ENCODE peak calls at places on chromosomes 13 and 19, in five cellular contexts. One of them, this sample, is unnamed.

GRCh38 chr13:61350351-61350750 is 65.3 kb downstream of the PCDH20 start:
- DNase-seq in epithelial cell of proximal tubule: peak
- DNase-seq in IMR-90: no peak
- DNase-seq in choroid plexus epithelial cell: no peak
- DNase-seq in ascending aorta: no peak
- DNase-seq in this sample: no peak

GRCh38 chr13:44107357-44108121 is 227.8 kb downstream of the LACC1 start:
- DNase-seq in epithelial cell of proximal tubule: no peak
- DNase-seq in IMR-90: no peak
- DNase-seq in choroid plexus epithelial cell: no peak
- DNase-seq in ascending aorta: no peak
- DNase-seq in this sample: no peak

GRCh38 chr19:5083547-5083965 is 114.6 kb downstream of the KDM4B start:
- DNase-seq in epithelial cell of proximal tubule: no peak
- DNase-seq in IMR-90: no peak
- DNase-seq in choroid plexus epithelial cell: peak
- DNase-seq in ascending aorta: no peak
- DNase-seq in this sample: no peak

GRCh38 chr13:83730674-83731073 is 151.6 kb downstream of the SLITRK1 start:
- DNase-seq in epithelial cell of proximal tubule: no peak
- DNase-seq in IMR-90: no peak
- DNase-seq in choroid plexus epithelial cell: no peak
- DNase-seq in ascending aorta: no peak
- DNase-seq in this sample: no peak

GRCh38 chr13:46211116-46211515 is 612 bp upstream of the LRRC63 start:
- DNase-seq in epithelial cell of proximal tubule: no peak
- DNase-seq in IMR-90: no peak
- DNase-seq in choroid plexus epithelial cell: no peak
- DNase-seq in ascending aorta: no peak
- DNase-seq in this sample: no peak

GRCh38 chr19:4279530-4280422 is 710 bp downstream of the SHD start:
- DNase-seq in epithelial cell of proximal tubule: no peak
- DNase-seq in IMR-90: no peak
- DNase-seq in choroid plexus epithelial cell: no peak
- DNase-seq in ascending aorta: no peak
- DNase-seq in this sample: no peak

GRCh38 chr19:5128932-5129389 is 160.0 kb downstream of the KDM4B start:
- DNase-seq in epithelial cell of proximal tubule: no peak
- DNase-seq in IMR-90: no peak
- DNase-seq in choroid plexus epithelial cell: peak
- DNase-seq in ascending aorta: no peak
- DNase-seq in this sample: no peak

GRCh38 chr13:70206671-70207070 is 98.4 kb upstream of the KLHL1 start:
- DNase-seq in epithelial cell of proximal tubule: no peak
- DNase-seq in IMR-90: no peak
- DNase-seq in choroid plexus epithelial cell: no peak
- DNase-seq in ascending aorta: no peak
- DNase-seq in this sample: no peak

GRCh38 chr13:29503041-29503837 is 92.2 kb downstream of the SLC7A1 start:
- DNase-seq in epithelial cell of proximal tubule: no peak
- DNase-seq in IMR-90: peak
- DNase-seq in choroid plexus epithelial cell: peak
- DNase-seq in ascending aorta: no peak
- DNase-seq in this sample: no peak

GRCh38 chr19:18017275-18018083 is 9.5 kb downstream of the ARRDC2 start:
- DNase-seq in epithelial cell of proximal tubule: no peak
- DNase-seq in IMR-90: no peak
- DNase-seq in choroid plexus epithelial cell: peak
- DNase-seq in ascending aorta: no peak
- DNase-seq in this sample: no peak

GRCh38 chr19:43786665-43787064 is 5.9 kb upstream of the KCNN4 start:
- DNase-seq in epithelial cell of proximal tubule: no peak
- DNase-seq in IMR-90: no peak
- DNase-seq in choroid plexus epithelial cell: no peak
- DNase-seq in ascending aorta: no peak
- DNase-seq in this sample: no peak

GRCh38 chr13:29704648-29705047 is 109.2 kb upstream of the SLC7A1 start:
- DNase-seq in epithelial cell of proximal tubule: no peak
- DNase-seq in IMR-90: no peak
- DNase-seq in choroid plexus epithelial cell: no peak
- DNase-seq in ascending aorta: no peak
- DNase-seq in this sample: no peak

GRCh38 chr19:2054763-2055162 is 3.7 kb upstream of the MKNK2 start:
- DNase-seq in epithelial cell of proximal tubule: no peak
- DNase-seq in IMR-90: no peak
- DNase-seq in choroid plexus epithelial cell: no peak
- DNase-seq in ascending aorta: no peak
- DNase-seq in this sample: no peak

GRCh38 chr13:41145136-41145908 is 12.7 kb upstream of the KBTBD6 start:
- DNase-seq in epithelial cell of proximal tubule: no peak
- DNase-seq in IMR-90: peak
- DNase-seq in choroid plexus epithelial cell: peak
- DNase-seq in ascending aorta: no peak
- DNase-seq in this sample: no peak

GRCh38 chr13:44660050-44660449 is 83.9 kb upstream of the TSC22D1 start:
- DNase-seq in epithelial cell of proximal tubule: no peak
- DNase-seq in IMR-90: no peak
- DNase-seq in choroid plexus epithelial cell: no peak
- DNase-seq in ascending aorta: no peak
- DNase-seq in this sample: no peak

GRCh38 chr19:19459707-19460251 is 54.3 kb downstream of the GATAD2A start:
- DNase-seq in epithelial cell of proximal tubule: no peak
- DNase-seq in IMR-90: peak
- DNase-seq in choroid plexus epithelial cell: peak
- DNase-seq in ascending aorta: peak
- DNase-seq in this sample: no peak

GRCh38 chr13:77737583-77738200 is 40.2 kb downstream of the SLAIN1 start:
- DNase-seq in epithelial cell of proximal tubule: no peak
- DNase-seq in IMR-90: no peak
- DNase-seq in choroid plexus epithelial cell: no peak
- DNase-seq in ascending aorta: no peak
- DNase-seq in this sample: no peak

GRCh38 chr19:48588670-48589399 is 17.7 kb upstream of the SPACA4 start:
- DNase-seq in epithelial cell of proximal tubule: peak
- DNase-seq in IMR-90: peak
- DNase-seq in choroid plexus epithelial cell: peak
- DNase-seq in ascending aorta: peak
- DNase-seq in this sample: peak

GRCh38 chr19:1035998-1036621 is 3.8 kb upstream of the ABCA7 start:
- DNase-seq in epithelial cell of proximal tubule: no peak
- DNase-seq in IMR-90: no peak
- DNase-seq in choroid plexus epithelial cell: no peak
- DNase-seq in ascending aorta: no peak
- DNase-seq in this sample: no peak

GRCh38 chr13:37657134-37657533 is 58.6 kb upstream of the POSTN start:
- DNase-seq in epithelial cell of proximal tubule: peak
- DNase-seq in IMR-90: peak
- DNase-seq in choroid plexus epithelial cell: peak
- DNase-seq in ascending aorta: no peak
- DNase-seq in this sample: no peak

GRCh38 chr13:52879950-52880650 is 31.7 kb upstream of the PCDH8 start:
- DNase-seq in epithelial cell of proximal tubule: no peak
- DNase-seq in IMR-90: no peak
- DNase-seq in choroid plexus epithelial cell: no peak
- DNase-seq in ascending aorta: no peak
- DNase-seq in this sample: no peak

GRCh38 chr19:17721821-17722220 is 2.5 kb downstream of the MAP1S start:
- DNase-seq in epithelial cell of proximal tubule: no peak
- DNase-seq in IMR-90: peak
- DNase-seq in choroid plexus epithelial cell: peak
- DNase-seq in ascending aorta: peak
- DNase-seq in this sample: no peak

GRCh38 chr13:106498158-106498557 is 37.3 kb downstream of the EFNB2 start:
- DNase-seq in epithelial cell of proximal tubule: no peak
- DNase-seq in IMR-90: no peak
- DNase-seq in choroid plexus epithelial cell: no peak
- DNase-seq in ascending aorta: no peak
- DNase-seq in this sample: no peak

GRCh38 chr19:3700242-3701032 is at the start of gene PIP5K1C:
- DNase-seq in epithelial cell of proximal tubule: no peak
- DNase-seq in IMR-90: peak
- DNase-seq in choroid plexus epithelial cell: peak
- DNase-seq in ascending aorta: peak
- DNase-seq in this sample: no peak

GRCh38 chr13:77674802-77675201 is 22.7 kb upstream of the SLAIN1 start:
- DNase-seq in epithelial cell of proximal tubule: no peak
- DNase-seq in IMR-90: no peak
- DNase-seq in choroid plexus epithelial cell: no peak
- DNase-seq in ascending aorta: no peak
- DNase-seq in this sample: no peak

GRCh38 chr19:18049390-18049789 is 37.3 kb downstream of the IL12RB1 start:
- DNase-seq in epithelial cell of proximal tubule: no peak
- DNase-seq in IMR-90: peak
- DNase-seq in choroid plexus epithelial cell: peak
- DNase-seq in ascending aorta: peak
- DNase-seq in this sample: no peak

GRCh38 chr19:29880498-29881081 is 61.4 kb upstream of the URI1 start:
- DNase-seq in epithelial cell of proximal tubule: no peak
- DNase-seq in IMR-90: no peak
- DNase-seq in choroid plexus epithelial cell: no peak
- DNase-seq in ascending aorta: no peak
- DNase-seq in this sample: no peak

GRCh38 chr19:2717638-2718541 is 3.3 kb downstream of the DIRAS1 start:
- DNase-seq in epithelial cell of proximal tubule: no peak
- DNase-seq in IMR-90: no peak
- DNase-seq in choroid plexus epithelial cell: no peak
- DNase-seq in ascending aorta: no peak
- DNase-seq in this sample: no peak

GRCh38 chr13:31369213-31369612 is 169.4 kb downstream of the B3GLCT start:
- DNase-seq in epithelial cell of proximal tubule: no peak
- DNase-seq in IMR-90: no peak
- DNase-seq in choroid plexus epithelial cell: peak
- DNase-seq in ascending aorta: no peak
- DNase-seq in this sample: no peak

GRCh38 chr19:39408392-39409206 is 2.0 kb downstream of the ZFP36 start:
- DNase-seq in epithelial cell of proximal tubule: no peak
- DNase-seq in IMR-90: peak
- DNase-seq in choroid plexus epithelial cell: peak
- DNase-seq in ascending aorta: peak
- DNase-seq in this sample: no peak

GRCh38 chr19:12095111-12095790 is 30.7 kb downstream of the ZNF844 start:
- DNase-seq in epithelial cell of proximal tubule: no peak
- DNase-seq in IMR-90: peak
- DNase-seq in choroid plexus epithelial cell: peak
- DNase-seq in ascending aorta: no peak
- DNase-seq in this sample: no peak

GRCh38 chr19:12093777-12094176 is 29.2 kb downstream of the ZNF844 start:
- DNase-seq in epithelial cell of proximal tubule: no peak
- DNase-seq in IMR-90: no peak
- DNase-seq in choroid plexus epithelial cell: no peak
- DNase-seq in ascending aorta: no peak
- DNase-seq in this sample: no peak

GRCh38 chr19:12092065-12092867 is 27.7 kb downstream of the ZNF844 start:
- DNase-seq in epithelial cell of proximal tubule: no peak
- DNase-seq in IMR-90: peak
- DNase-seq in choroid plexus epithelial cell: peak
- DNase-seq in ascending aorta: peak
- DNase-seq in this sample: peak

GRCh38 chr19:12085074-12085818 is 20.7 kb downstream of the ZNF844 start:
- DNase-seq in epithelial cell of proximal tubule: no peak
- DNase-seq in IMR-90: peak
- DNase-seq in choroid plexus epithelial cell: no peak
- DNase-seq in ascending aorta: no peak
- DNase-seq in this sample: no peak

GRCh38 chr19:12090807-12091206 is 26.3 kb downstream of the ZNF844 start:
- DNase-seq in epithelial cell of proximal tubule: no peak
- DNase-seq in IMR-90: peak
- DNase-seq in choroid plexus epithelial cell: peak
- DNase-seq in ascending aorta: peak
- DNase-seq in this sample: peak
- TF ChIP-seq CTCF in epithelial cell of proximal tubule: peak
- TF ChIP-seq CTCF in IMR-90: peak
- TF ChIP-seq CTCF in choroid plexus epithelial cell: peak
- TF ChIP-seq CTCF in ascending aorta: peak
- TF ChIP-seq CTCF in this sample: peak

DNA sequence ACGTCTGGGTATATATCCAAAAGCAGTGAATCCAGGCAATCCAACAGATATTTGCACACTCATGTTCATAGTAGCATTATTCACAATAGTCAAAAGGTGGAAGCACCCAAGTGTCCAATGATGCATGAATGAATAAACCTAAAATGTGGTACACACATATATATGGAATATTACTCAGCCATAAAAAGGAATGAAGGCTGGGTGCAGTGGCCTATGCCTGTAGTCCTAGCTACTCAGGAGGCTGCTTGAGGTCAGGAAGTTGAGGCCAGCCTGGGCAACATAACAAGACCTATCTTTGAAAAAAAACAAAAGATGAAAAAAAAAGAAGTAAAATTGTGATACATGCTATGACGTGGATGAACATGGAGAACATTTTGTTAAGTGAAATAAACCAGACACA is 10.4 kb upstream of the USP12 start:
- DNase-seq in epithelial cell of proximal tubule: no peak
- DNase-seq in IMR-90: no peak
- DNase-seq in choroid plexus epithelial cell: no peak
- DNase-seq in ascending aorta: no peak
- DNase-seq in this sample: no peak
- H3K4me3 ChIP-seq in epithelial cell of proximal tubule: no peak
- H3K4me3 ChIP-seq in IMR-90: no peak
- H3K4me3 ChIP-seq in choroid plexus epithelial cell: no peak
- H3K4me3 ChIP-seq in ascending aorta: no peak
- H3K4me3 ChIP-seq in this sample: no peak

DNA sequence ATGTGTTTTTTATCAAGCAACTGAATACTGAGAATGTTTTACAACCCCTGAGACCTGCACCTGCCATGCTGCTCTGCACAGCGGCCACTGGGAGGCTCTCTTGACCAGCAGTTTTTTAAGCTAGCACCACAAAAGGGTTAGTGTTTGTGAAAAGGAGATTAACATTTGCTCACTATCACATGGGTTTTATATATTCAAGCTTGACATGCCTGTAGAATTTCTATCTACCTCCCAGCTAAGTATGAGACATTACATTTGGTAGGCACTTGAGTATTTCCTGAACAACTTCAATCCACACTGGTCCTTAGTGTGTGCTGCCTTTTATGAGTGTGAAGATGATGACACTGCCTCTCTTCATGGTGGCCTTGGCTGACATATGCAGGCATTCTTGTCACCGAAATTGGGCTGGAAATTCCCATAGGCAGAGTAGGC is 1238.9 kb downstream of the UQCRFS1 start:
- DNase-seq in epithelial cell of proximal tubule: no peak
- DNase-seq in IMR-90: no peak
- DNase-seq in choroid plexus epithelial cell: peak
- DNase-seq in ascending aorta: no peak
- DNase-seq in this sample: no peak
- TF ChIP-seq CTCF in epithelial cell of proximal tubule: peak
- TF ChIP-seq CTCF in IMR-90: peak
- TF ChIP-seq CTCF in choroid plexus epithelial cell: peak
- TF ChIP-seq CTCF in ascending aorta: no peak
- TF ChIP-seq CTCF in this sample: peak

DNA sequence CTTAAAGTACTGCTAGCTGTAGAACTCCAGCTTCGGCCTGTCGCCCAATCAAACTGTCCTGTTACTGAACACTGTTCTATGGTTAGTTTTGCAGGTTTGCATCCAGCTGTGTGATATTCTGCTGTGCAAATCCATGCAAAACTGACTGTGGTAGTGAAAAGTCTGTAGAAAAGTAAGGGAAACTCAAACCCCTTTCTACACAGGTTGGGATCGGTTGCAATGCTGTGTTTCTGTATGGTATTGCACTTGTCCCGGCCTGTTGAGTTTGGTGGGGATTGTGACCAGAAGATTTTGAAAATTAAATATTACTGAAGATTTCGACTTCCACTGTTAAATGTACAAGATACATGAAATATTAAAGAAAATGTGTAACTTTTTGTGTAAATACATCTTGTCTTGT is 3.6 kb downstream of the MIR17HG start:
- DNase-seq in epithelial cell of proximal tubule: no peak
- DNase-seq in IMR-90: no peak
- DNase-seq in choroid plexus epithelial cell: no peak
- DNase-seq in ascending aorta: no peak
- DNase-seq in this sample: no peak
- H3K4me3 ChIP-seq in epithelial cell of proximal tubule: no peak
- H3K4me3 ChIP-seq in IMR-90: no peak
- H3K4me3 ChIP-seq in choroid plexus epithelial cell: no peak
- H3K4me3 ChIP-seq in ascending aorta: no peak
- H3K4me3 ChIP-seq in this sample: peak